ENCODE peak calls at places on chromosome 3, in six cellular contexts. One of them, this sample, is unnamed.

GRCh38 chr3:45984331-45985312 is 11.0 kb downstream of the FYCO1 start:
- DNase-seq in hepatocyte: peak
- DNase-seq in HCT116: no peak
- DNase-seq in endodermal cell: no peak
- DNase-seq in mucosa of descending colon: no peak
- DNase-seq in CD8-positive, alpha-beta T cell: no peak
- DNase-seq in this sample: peak

GRCh38 chr3:54698059-54698458 is 229.8 kb downstream of the LRTM1 start:
- DNase-seq in hepatocyte: no peak
- DNase-seq in HCT116: no peak
- DNase-seq in endodermal cell: no peak
- DNase-seq in mucosa of descending colon: no peak
- DNase-seq in CD8-positive, alpha-beta T cell: no peak
- DNase-seq in this sample: no peak

GRCh38 chr3:111071257-111072015 is at the start of gene NECTIN3:
- DNase-seq in hepatocyte: peak
- DNase-seq in HCT116: peak
- DNase-seq in endodermal cell: peak
- DNase-seq in mucosa of descending colon: peak
- DNase-seq in CD8-positive, alpha-beta T cell: peak
- DNase-seq in this sample: peak

GRCh38 chr3:191502583-191502982 is 41.6 kb downstream of the PYDC2 start:
- DNase-seq in hepatocyte: no peak
- DNase-seq in HCT116: peak
- DNase-seq in endodermal cell: no peak
- DNase-seq in mucosa of descending colon: no peak
- DNase-seq in CD8-positive, alpha-beta T cell: no peak
- DNase-seq in this sample: no peak

GRCh38 chr3:192879346-192880031 is 38.2 kb downstream of the MB21D2 start:
- DNase-seq in hepatocyte: peak
- DNase-seq in HCT116: peak
- DNase-seq in endodermal cell: peak
- DNase-seq in mucosa of descending colon: no peak
- DNase-seq in CD8-positive, alpha-beta T cell: no peak
- DNase-seq in this sample: peak

GRCh38 chr3:9866639-9867038 is 13.4 kb downstream of the CIDEC start:
- DNase-seq in hepatocyte: no peak
- DNase-seq in HCT116: no peak
- DNase-seq in endodermal cell: no peak
- DNase-seq in mucosa of descending colon: no peak
- DNase-seq in CD8-positive, alpha-beta T cell: no peak
- DNase-seq in this sample: peak

GRCh38 chr3:132253262-132253878 is 63.8 kb upstream of the ACP3 start:
- DNase-seq in hepatocyte: peak
- DNase-seq in HCT116: peak
- DNase-seq in endodermal cell: peak
- DNase-seq in mucosa of descending colon: no peak
- DNase-seq in CD8-positive, alpha-beta T cell: no peak
- DNase-seq in this sample: peak

GRCh38 chr3:150376001-150376848 is 31.9 kb upstream of the TSC22D2 start:
- DNase-seq in hepatocyte: peak
- DNase-seq in HCT116: no peak
- DNase-seq in endodermal cell: no peak
- DNase-seq in mucosa of descending colon: no peak
- DNase-seq in CD8-positive, alpha-beta T cell: no peak
- DNase-seq in this sample: peak

GRCh38 chr3:86180696-86181095 is 810.3 kb downstream of the VGLL3 start:
- DNase-seq in hepatocyte: peak
- DNase-seq in HCT116: no peak
- DNase-seq in endodermal cell: peak
- DNase-seq in mucosa of descending colon: no peak
- DNase-seq in CD8-positive, alpha-beta T cell: no peak
- DNase-seq in this sample: no peak

GRCh38 chr3:62260655-62261054 is 112.7 kb downstream of the FEZF2 start:
- DNase-seq in hepatocyte: no peak
- DNase-seq in HCT116: no peak
- DNase-seq in endodermal cell: no peak
- DNase-seq in mucosa of descending colon: no peak
- DNase-seq in CD8-positive, alpha-beta T cell: no peak
- DNase-seq in this sample: no peak

GRCh38 chr3:48696156-48696555 is 10.4 kb upstream of the NCKIPSD start:
- DNase-seq in hepatocyte: no peak
- DNase-seq in HCT116: no peak
- DNase-seq in endodermal cell: no peak
- DNase-seq in mucosa of descending colon: no peak
- DNase-seq in CD8-positive, alpha-beta T cell: no peak
- DNase-seq in this sample: no peak

GRCh38 chr3:155018621-155019330 is 61.3 kb upstream of the MME start:
- DNase-seq in hepatocyte: no peak
- DNase-seq in HCT116: no peak
- DNase-seq in endodermal cell: no peak
- DNase-seq in mucosa of descending colon: no peak
- DNase-seq in CD8-positive, alpha-beta T cell: no peak
- DNase-seq in this sample: peak

GRCh38 chr3:54191997-54192396 is 69.6 kb downstream of the CACNA2D3 start:
- DNase-seq in hepatocyte: no peak
- DNase-seq in HCT116: no peak
- DNase-seq in endodermal cell: no peak
- DNase-seq in mucosa of descending colon: no peak
- DNase-seq in CD8-positive, alpha-beta T cell: no peak
- DNase-seq in this sample: no peak

GRCh38 chr3:38960953-38961622 is 90.7 kb downstream of the SCN11A start:
- DNase-seq in hepatocyte: peak
- DNase-seq in HCT116: peak
- DNase-seq in endodermal cell: peak
- DNase-seq in mucosa of descending colon: no peak
- DNase-seq in CD8-positive, alpha-beta T cell: no peak
- DNase-seq in this sample: peak

GRCh38 chr3:39657775-39658174 is 151.6 kb upstream of the MYRIP start:
- DNase-seq in hepatocyte: no peak
- DNase-seq in HCT116: no peak
- DNase-seq in endodermal cell: no peak
- DNase-seq in mucosa of descending colon: no peak
- DNase-seq in CD8-positive, alpha-beta T cell: no peak
- DNase-seq in this sample: no peak

GRCh38 chr3:40043444-40043755 is 234.0 kb downstream of the MYRIP start:
- DNase-seq in hepatocyte: peak
- DNase-seq in HCT116: no peak
- DNase-seq in endodermal cell: no peak
- DNase-seq in mucosa of descending colon: no peak
- DNase-seq in CD8-positive, alpha-beta T cell: no peak
- DNase-seq in this sample: peak

GRCh38 chr3:168047190-168047795 is 48.4 kb downstream of the GOLIM4 start:
- DNase-seq in hepatocyte: peak
- DNase-seq in HCT116: peak
- DNase-seq in endodermal cell: no peak
- DNase-seq in mucosa of descending colon: no peak
- DNase-seq in CD8-positive, alpha-beta T cell: no peak
- DNase-seq in this sample: peak

GRCh38 chr3:125163739-125164601 is 48.6 kb downstream of the SLC12A8 start:
- DNase-seq in hepatocyte: peak
- DNase-seq in HCT116: no peak
- DNase-seq in endodermal cell: peak
- DNase-seq in mucosa of descending colon: peak
- DNase-seq in CD8-positive, alpha-beta T cell: no peak
- DNase-seq in this sample: peak

GRCh38 chr3:51637941-51638471 is 33.0 kb upstream of the TEX264 start:
- DNase-seq in hepatocyte: peak
- DNase-seq in HCT116: peak
- DNase-seq in endodermal cell: peak
- DNase-seq in mucosa of descending colon: no peak
- DNase-seq in CD8-positive, alpha-beta T cell: no peak
- DNase-seq in this sample: peak

GRCh38 chr3:156761007-156761406 is 65.1 kb upstream of the LEKR1 start:
- DNase-seq in hepatocyte: no peak
- DNase-seq in HCT116: no peak
- DNase-seq in endodermal cell: no peak
- DNase-seq in mucosa of descending colon: no peak
- DNase-seq in CD8-positive, alpha-beta T cell: no peak
- DNase-seq in this sample: no peak

GRCh38 chr3:156762631-156763185 is 63.4 kb upstream of the LEKR1 start:
- DNase-seq in hepatocyte: peak
- DNase-seq in HCT116: no peak
- DNase-seq in endodermal cell: no peak
- DNase-seq in mucosa of descending colon: no peak
- DNase-seq in CD8-positive, alpha-beta T cell: no peak
- DNase-seq in this sample: peak

GRCh38 chr3:156763386-156763785 is 62.8 kb upstream of the LEKR1 start:
- DNase-seq in hepatocyte: no peak
- DNase-seq in HCT116: no peak
- DNase-seq in endodermal cell: no peak
- DNase-seq in mucosa of descending colon: no peak
- DNase-seq in CD8-positive, alpha-beta T cell: no peak
- DNase-seq in this sample: no peak

GRCh38 chr3:156760333-156760732 is 65.8 kb upstream of the LEKR1 start:
- DNase-seq in hepatocyte: no peak
- DNase-seq in HCT116: no peak
- DNase-seq in endodermal cell: no peak
- DNase-seq in mucosa of descending colon: no peak
- DNase-seq in CD8-positive, alpha-beta T cell: no peak
- DNase-seq in this sample: no peak

DNA sequence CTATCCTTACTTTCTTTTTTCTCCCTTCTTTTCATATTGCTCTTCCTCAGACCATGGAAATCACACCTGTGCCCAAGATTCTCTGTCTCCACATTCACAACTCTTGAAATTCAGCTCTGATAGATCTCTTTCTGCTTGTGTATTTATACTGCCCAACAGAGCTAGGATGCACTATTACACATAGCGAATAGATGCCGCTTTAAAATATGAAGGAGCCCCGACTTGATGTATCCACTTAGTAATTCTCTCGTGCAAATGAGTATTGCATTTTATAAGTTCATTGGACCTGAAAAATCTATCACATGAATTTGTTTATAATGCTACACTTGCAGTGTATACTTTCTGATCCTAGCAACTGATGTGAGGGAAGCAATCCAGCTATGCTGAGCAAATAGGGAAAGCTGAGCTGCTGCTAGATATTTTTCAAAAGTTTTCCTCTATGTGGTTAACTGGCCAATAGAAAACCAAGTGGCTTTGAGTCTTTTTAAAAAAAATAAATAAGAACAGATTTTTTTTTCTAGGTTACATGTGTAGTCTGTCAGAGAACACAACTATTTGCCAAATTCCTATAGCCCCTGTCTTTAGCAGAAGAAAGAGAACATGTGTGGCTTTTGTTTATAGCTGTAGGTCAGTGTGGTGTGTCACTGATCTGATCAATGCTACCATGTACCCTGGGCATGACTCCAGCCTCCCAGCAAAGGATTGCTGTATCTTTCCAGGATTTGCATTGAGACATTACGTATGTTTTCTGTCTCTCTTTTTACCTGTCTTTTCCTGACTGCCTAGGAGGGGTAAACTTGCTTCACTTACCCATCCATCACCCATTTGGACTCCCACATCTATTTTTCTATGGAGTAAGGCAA is 64.2 kb upstream of the LEKR1 start:
- DNase-seq in hepatocyte: no peak
- DNase-seq in HCT116: no peak
- DNase-seq in endodermal cell: no peak
- DNase-seq in mucosa of descending colon: no peak
- DNase-seq in CD8-positive, alpha-beta T cell: no peak
- DNase-seq in this sample: peak
- TF ChIP-seq CTCF in hepatocyte: no peak
- TF ChIP-seq CTCF in HCT116: no peak
- TF ChIP-seq CTCF in endodermal cell: no peak
- TF ChIP-seq CTCF in mucosa of descending colon: no peak
- TF ChIP-seq CTCF in CD8-positive, alpha-beta T cell: no peak
- TF ChIP-seq CTCF in this sample: no peak

DNA sequence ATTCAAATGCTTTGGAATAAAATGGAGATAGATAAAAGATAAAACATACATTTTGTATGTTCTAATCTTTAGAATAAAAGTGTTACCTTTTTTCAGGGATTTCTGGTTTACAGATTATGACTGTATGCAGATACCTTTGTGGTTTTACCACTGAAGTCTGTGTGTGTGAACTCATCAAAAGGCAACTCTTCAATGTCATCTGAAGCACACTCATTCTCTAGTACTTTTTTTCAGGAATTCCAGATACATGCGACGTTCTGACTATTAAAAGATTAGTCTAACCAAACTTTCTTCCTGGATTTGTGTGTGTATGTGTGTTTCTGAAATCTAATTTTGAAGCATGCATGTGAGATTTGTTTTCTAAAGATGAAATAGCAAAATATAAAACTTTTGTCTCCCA is 188.6 kb downstream of the NLGN1 start:
- DNase-seq in hepatocyte: no peak
- DNase-seq in HCT116: no peak
- DNase-seq in endodermal cell: no peak
- DNase-seq in mucosa of descending colon: no peak
- DNase-seq in CD8-positive, alpha-beta T cell: no peak
- DNase-seq in this sample: no peak
- H3K4me3 ChIP-seq in hepatocyte: peak
- H3K4me3 ChIP-seq in HCT116: no peak
- H3K4me3 ChIP-seq in endodermal cell: peak
- H3K4me3 ChIP-seq in mucosa of descending colon: no peak
- H3K4me3 ChIP-seq in CD8-positive, alpha-beta T cell: no peak
- H3K4me3 ChIP-seq in this sample: no peak

DNA sequence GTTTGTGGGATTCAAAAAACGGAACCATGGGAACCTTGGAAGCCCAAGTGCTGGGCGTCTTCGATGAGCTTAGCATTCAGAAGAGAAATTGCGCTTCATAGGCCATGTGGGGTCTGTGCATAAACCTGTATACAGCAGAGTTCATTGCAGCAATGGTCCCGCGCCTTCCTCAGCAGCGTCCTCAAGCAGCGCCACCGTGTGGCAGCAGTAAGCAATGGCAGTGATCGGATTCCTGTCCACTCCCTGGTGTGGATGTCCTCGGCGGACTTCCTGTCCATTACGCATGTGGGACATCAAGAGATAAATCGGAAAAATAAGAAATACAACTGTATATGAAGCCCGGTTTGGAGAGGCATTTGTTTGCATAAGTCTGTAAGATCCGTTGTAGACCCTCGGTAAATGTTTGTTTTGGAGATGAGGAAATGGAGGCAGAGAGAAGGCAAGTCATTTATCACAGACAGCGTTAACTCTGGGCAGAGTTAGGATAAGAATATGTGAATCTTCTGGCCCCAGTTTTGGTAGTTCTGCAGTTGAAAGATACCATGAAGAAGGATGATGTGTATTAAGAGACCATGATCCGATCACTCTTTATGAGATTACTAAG is 57.7 kb downstream of the CNTN4 start:
- DNase-seq in hepatocyte: peak
- DNase-seq in HCT116: no peak
- DNase-seq in endodermal cell: peak
- DNase-seq in mucosa of descending colon: no peak
- DNase-seq in CD8-positive, alpha-beta T cell: no peak
- DNase-seq in this sample: peak
- TF ChIP-seq CTCF in hepatocyte: peak
- TF ChIP-seq CTCF in HCT116: no peak
- TF ChIP-seq CTCF in endodermal cell: peak
- TF ChIP-seq CTCF in mucosa of descending colon: peak
- TF ChIP-seq CTCF in CD8-positive, alpha-beta T cell: peak
- TF ChIP-seq CTCF in this sample: peak

DNA sequence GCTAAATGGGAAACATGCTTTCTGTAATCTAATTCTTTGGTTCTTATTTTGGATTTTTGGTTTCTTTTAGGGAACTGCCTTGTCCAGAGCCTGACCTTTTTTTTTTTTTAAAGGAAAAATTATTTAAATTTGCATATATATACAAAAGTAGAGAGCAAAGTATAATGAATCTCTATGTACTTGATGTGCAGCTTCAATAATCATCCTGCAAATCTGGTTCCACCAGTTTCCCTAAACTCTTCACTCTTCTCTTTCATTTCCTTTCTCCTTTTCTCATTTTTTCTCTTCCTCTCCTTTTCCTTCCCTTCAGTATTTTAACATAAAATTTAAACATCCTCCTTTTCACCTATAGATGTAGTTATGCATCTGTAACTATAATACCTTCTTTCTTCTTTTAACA is 82.5 kb downstream of the USP13 start:
- DNase-seq in hepatocyte: no peak
- DNase-seq in HCT116: no peak
- DNase-seq in endodermal cell: no peak
- DNase-seq in mucosa of descending colon: no peak
- DNase-seq in CD8-positive, alpha-beta T cell: no peak
- DNase-seq in this sample: no peak
- H3K4me3 ChIP-seq in hepatocyte: no peak
- H3K4me3 ChIP-seq in HCT116: no peak
- H3K4me3 ChIP-seq in endodermal cell: no peak
- H3K4me3 ChIP-seq in mucosa of descending colon: no peak
- H3K4me3 ChIP-seq in CD8-positive, alpha-beta T cell: no peak
- H3K4me3 ChIP-seq in this sample: no peak

This sample was measured in fibroblast of mammary gland.